ENCODE peak calls at places on chromosomes 13 and 19, in four cellular contexts. S is left ventricle myocardium inferior, A is MM.1S, L is psoas muscle. O is an unnamed sample.
A peak's percentile ranks its signal among the peaks of the same experiment; 100 is the strongest.

GRCh38 chr13:45737571-45738002 is 35.5 kb downstream of the CBY2 start:
- DNase-seq in L (no peak), S (no peak), A (peak; percentile 6), O (no peak)

GRCh38 chr19:44890366-44891015 is 563 bp upstream of the TOMM40 start:
- DNase-seq in A (peak; percentile 100), S (no peak), L (no peak), O (peak; percentile 100)

GRCh38 chr13:28719227-28719562 is 425 bp upstream of the SLC46A3 start:
- DNase-seq in A (no peak), S (no peak), L (no peak), O (no peak)

GRCh38 chr19:50912727-50913716 is 1.8 kb upstream of the KLK4 start:
- DNase-seq in L (no peak), A (no peak), S (no peak), O (no peak)

GRCh38 chr13:45546410-45546765 is 69.2 kb downstream of the ERICH6B start:
- DNase-seq in S (no peak), A (no peak), L (no peak), O (no peak)

GRCh38 chr19:43711751-43712355 is 4.0 kb upstream of the IRGC start:
- DNase-seq in S (no peak), A (no peak), L (no peak), O (no peak)

GRCh38 chr19:41695745-41696144 is 7.7 kb upstream of the CEACAM7 start:
- DNase-seq in S (no peak), A (no peak), L (no peak), O (no peak)

GRCh38 chr19:23002690-23003422 is at the start of gene ZNF728:
- DNase-seq in L (peak; percentile 85), A (no peak), S (peak; percentile 88), O (no peak)

GRCh38 chr19:54937926-54938325 is 9.4 kb downstream of the NLRP7 start:
- DNase-seq in A (peak; percentile 94), S (no peak), L (no peak), O (peak; percentile 90)

GRCh38 chr19:58563823-58564222 is 5.4 kb upstream of the UBE2M start:
- DNase-seq in S (peak; percentile 8), L (no peak), A (no peak), O (no peak)

GRCh38 chr13:114212096-114212495 is 22.6 kb upstream of the CDC16 start:
- DNase-seq in L (no peak), S (no peak), A (no peak), O (no peak)

GRCh38 chr19:6721113-6721474 is 644 bp upstream of the C3 start:
- DNase-seq in A (no peak), L (no peak), S (no peak), O (no peak)

GRCh38 chr13:25276748-25277147 is 10.5 kb downstream of the MTMR6 start:
- DNase-seq in S (no peak), L (no peak), A (no peak), O (no peak)

GRCh38 chr13:31485651-31486051 is 253.7 kb upstream of the RXFP2 start:
- DNase-seq in S (no peak), L (no peak), A (no peak), O (no peak)

GRCh38 chr13:79626924-79627323 is 146.0 kb downstream of the NDFIP2 start:
- DNase-seq in S (no peak), L (no peak), A (no peak), O (no peak)

GRCh38 chr19:1173845-1174809 is at the start of gene SBNO2:
- DNase-seq in S (peak; percentile 88), A (peak; percentile 94), L (peak; percentile 95), O (peak; percentile 59)

GRCh38 chr19:23716792-23717191 is 29.8 kb upstream of the ZNF675 start:
- DNase-seq in A (no peak), S (no peak), L (no peak), O (no peak)

GRCh38 chr19:6232567-6232966 is 47.2 kb downstream of the MLLT1 start:
- DNase-seq in S (no peak), L (peak; percentile 10), A (no peak), O (no peak)

GRCh38 chr13:92590503-92590908 is 636.1 kb upstream of the GPC6 start:
- DNase-seq in L (no peak), A (no peak), S (no peak), O (no peak)

GRCh38 chr19:45079063-45079910 is at the start of gene GEMIN7:
- DNase-seq in L (peak; percentile 89), S (peak; percentile 77), A (peak; percentile 82), O (no peak)

GRCh38 chr13:112880221-112880641 is 88.8 kb upstream of the MCF2L start:
- DNase-seq in S (no peak), L (peak; percentile 37), A (no peak), O (no peak)

GRCh38 chr19:1082165-1082927 is 12.8 kb downstream of the POLR2E start:
- DNase-seq in A (no peak), S (no peak), L (peak; percentile 81), O (no peak)

GRCh38 chr13:41827507-41828213 is 133.2 kb downstream of the VWA8 start:
- DNase-seq in A (no peak), L (no peak), S (no peak), O (no peak)

GRCh38 chr19:46373573-46374359 is 26.9 kb downstream of the PPP5C start:
- DNase-seq in A (no peak), L (peak; percentile 80), S (peak; percentile 85), O (no peak)

GRCh38 chr13:112696869-112697465 is 7.1 kb downstream of the ATP11A start:
- DNase-seq in S (no peak), L (peak; percentile 33), A (no peak), O (no peak)

GRCh38 chr13:106373989-106374572 is 161.4 kb downstream of the EFNB2 start:
- DNase-seq in A (no peak), L (no peak), S (no peak), O (peak; percentile 15)

GRCh38 chr13:33355470-33355869 is 69.9 kb upstream of the STARD13 start:
- DNase-seq in L (no peak), A (no peak), S (no peak), O (no peak)

GRCh38 chr19:9205506-9206113 is 13.8 kb downstream of the OR7D4 start:
- DNase-seq in L (peak; percentile 74), S (peak; percentile 62), A (peak; percentile 59), O (peak; percentile 4)

GRCh38 chr19:1270854-1271527 is 1.9 kb downstream of the CIRBP start:
- DNase-seq in S (no peak), A (no peak), L (no peak), O (no peak)

GRCh38 chr13:32117696-32118095 is 86.1 kb downstream of the FRY start:
- DNase-seq in S (peak; percentile 58), A (no peak), L (peak; percentile 86), O (no peak)

GRCh38 chr19:45526143-45526542 is 18.9 kb downstream of the VASP start:
- DNase-seq in L (peak; percentile 88), S (peak; percentile 61), A (no peak), O (no peak)

GRCh38 chr19:33067121-33067520 is 2.4 kb upstream of the RHPN2 start:
- DNase-seq in A (no peak), L (no peak), S (no peak), O (no peak)

GRCh38 chr19:11284535-11284934 is 11.4 kb upstream of the TSPAN16 start:
- DNase-seq in S (no peak), L (no peak), A (no peak), O (no peak)

GRCh38 chr13:112062047-112062618 is 4.8 kb upstream of the SOX1 start:
- DNase-seq in L (no peak), A (no peak), S (no peak), O (no peak)

GRCh38 chr13:99228737-99229691 is 28.4 kb downstream of the UBAC2 start:
- DNase-seq in L (no peak), A (peak; percentile 91), S (no peak), O (peak; percentile 80)

GRCh38 chr19:58401825-58402433 is 6.5 kb downstream of the RNF225 start:
- DNase-seq in S (no peak), A (no peak), L (no peak), O (no peak)

GRCh38 chr13:44399045-44399444 is 25.4 kb downstream of the SERP2 start:
- DNase-seq in S (no peak), A (no peak), L (no peak), O (no peak)

GRCh38 chr13:44398606-44399005 is 25.0 kb downstream of the SERP2 start:
- DNase-seq in S (no peak), A (no peak), L (no peak), O (no peak)

GRCh38 chr13:44396963-44397580 is 23.4 kb downstream of the SERP2 start:
- DNase-seq in A (no peak), L (peak; percentile 72), S (peak; percentile 48), O (no peak)

GRCh38 chr13:44396295-44396962 is 22.8 kb downstream of the SERP2 start:
- DNase-seq in A (no peak), S (no peak), L (no peak), O (no peak)

GRCh38 chr13:44397766-44398223 is 24.2 kb downstream of the SERP2 start:
- DNase-seq in L (no peak), S (no peak), A (no peak), O (no peak)
- H3K4me3 ChIP-seq in L (peak overlapping the region; percentile 38), S (peak overlapping the region; percentile 20), A (no peak overlapping the region), O (no peak overlapping the region)

GRCh38 chr19:10219678-10220077 is 11.5 kb downstream of the S1PR2 start:
- DNase-seq in L (no peak), A (peak; percentile 98), S (no peak), O (peak; percentile 85)
- TF ChIP-seq CTCF in L (no peak), A (peak; percentile 79), S (peak; percentile 16), O (peak; percentile 76)

GRCh38 chr13:51814825-51815650 is 11.1 kb upstream of the DHRS12 start:
- DNase-seq in S (peak; percentile 52), A (peak; percentile 69), L (peak; percentile 68), O (no peak)
- H3K4me3 ChIP-seq in S (peak overlapping the region; percentile 41), A (peak overlapping the region; percentile 52), L (peak overlapping the region; percentile 22), O (peak overlapping the region; percentile 10)

DNA sequence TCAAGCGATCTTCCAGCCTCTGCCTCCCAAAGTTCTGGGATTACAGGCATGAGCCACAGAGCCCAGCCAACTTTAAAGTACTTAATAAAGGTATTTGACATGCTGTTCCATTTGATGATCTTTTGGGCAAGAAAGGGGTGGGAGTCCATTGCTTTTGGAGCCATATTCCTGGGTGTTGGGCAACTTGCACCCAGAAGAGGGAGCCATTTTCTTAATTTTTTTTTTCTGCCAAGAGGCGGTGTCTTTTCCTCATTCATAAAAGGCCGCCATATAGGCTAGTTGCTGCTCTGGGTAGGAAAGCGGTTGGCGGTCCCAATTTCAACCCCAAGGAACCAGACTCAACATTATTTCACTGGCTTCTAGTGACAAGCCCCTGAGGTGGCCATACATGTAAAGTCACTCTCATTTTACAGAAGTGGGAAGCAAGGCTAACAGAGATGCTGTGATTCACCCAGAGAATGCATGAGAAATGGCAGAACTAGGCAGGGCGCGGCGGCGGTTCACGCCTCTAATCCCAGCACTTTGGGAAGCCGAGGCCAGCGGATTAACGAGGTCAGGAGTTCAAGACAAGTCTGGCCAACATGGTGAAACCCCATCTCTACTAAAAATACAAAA is 139.6 kb downstream of the CACNA1A start:
- DNase-seq in S (no peak), A (peak; percentile 12), L (no peak), O (no peak)
- TF ChIP-seq CTCF in S (peak; percentile 30), A (peak; percentile 34), L (no peak), O (peak; percentile 40)

GRCh38 chr13:30376426-30377311 is 45.6 kb upstream of the UBE2L5 start:
- DNase-seq in A (peak; percentile 76), S (no peak), L (no peak), O (peak; percentile 60)
- H3K4me3 ChIP-seq in A (peak overlapping the region; percentile 60), S (no peak overlapping the region), L (no peak overlapping the region), O (peak overlapping the region; percentile 45)

DNA sequence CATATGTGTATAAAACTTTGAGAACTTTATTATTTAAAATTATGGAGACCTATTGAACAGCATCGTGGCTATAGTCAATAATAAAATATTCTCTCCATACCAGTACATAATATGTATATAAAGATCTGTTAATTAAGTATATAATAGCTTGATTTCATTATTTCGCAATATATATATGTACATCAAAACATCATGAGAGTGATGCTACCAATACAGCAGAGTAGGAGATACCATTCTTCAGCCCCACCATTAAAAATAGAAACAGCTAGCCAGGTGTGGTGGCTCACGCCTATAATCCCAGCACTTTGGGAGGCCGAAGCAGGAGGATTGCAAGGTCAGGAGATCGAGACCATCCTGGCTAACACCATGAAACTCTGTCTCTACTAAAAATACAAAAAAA is 1755.3 kb upstream of the SPRY2 start:
- DNase-seq in L (no peak), A (no peak), S (no peak), O (no peak)
- TF ChIP-seq CTCF in L (no peak), A (no peak), S (no peak), O (no peak)

O was measured in GM12864.